ENCODE peak calls at places on chromosomes 12 and 14, in seven cellular contexts. One of them, this sample, is unnamed.

GRCh38 chr14:76235628-76236027 is 83.9 kb downstream of the GPATCH2L start:
- DNase-seq in HepG2: no peak
- DNase-seq in H1: no peak
- DNase-seq in K562: no peak
- DNase-seq in SK-N-SH: no peak
- DNase-seq in GM12878: no peak
- DNase-seq in HCT116: no peak
- DNase-seq in this sample: no peak

GRCh38 chr12:131105736-131106356 is 152.1 kb downstream of the ADGRD1 start:
- DNase-seq in SK-N-SH: no peak
- DNase-seq in HepG2: no peak
- DNase-seq in HCT116: no peak
- DNase-seq in GM12878: no peak
- DNase-seq in H1: no peak
- DNase-seq in K562: no peak
- DNase-seq in this sample: no peak

GRCh38 chr12:85310025-85310424 is 30.0 kb downstream of the ALX1 start:
- DNase-seq in HepG2: no peak
- DNase-seq in GM12878: no peak
- DNase-seq in SK-N-SH: no peak
- DNase-seq in H1: no peak
- DNase-seq in K562: no peak
- DNase-seq in HCT116: no peak
- DNase-seq in this sample: no peak

GRCh38 chr14:75044322-75044721 is 6.9 kb downstream of the MLH3 start:
- DNase-seq in K562: no peak
- DNase-seq in SK-N-SH: no peak
- DNase-seq in HCT116: no peak
- DNase-seq in HepG2: no peak
- DNase-seq in H1: no peak
- DNase-seq in GM12878: no peak
- DNase-seq in this sample: no peak

GRCh38 chr14:97379091-97379531 is 581.9 kb downstream of the VRK1 start:
- DNase-seq in H1: no peak
- DNase-seq in SK-N-SH: no peak
- DNase-seq in HepG2: no peak
- DNase-seq in HCT116: no peak
- DNase-seq in GM12878: no peak
- DNase-seq in K562: no peak
- DNase-seq in this sample: no peak

GRCh38 chr14:106875503-106875902 is 1349.1 kb downstream of the TMEM121 start:
- DNase-seq in H1: no peak
- DNase-seq in HepG2: no peak
- DNase-seq in GM12878: no peak
- DNase-seq in SK-N-SH: no peak
- DNase-seq in HCT116: no peak
- DNase-seq in K562: no peak
- DNase-seq in this sample: no peak

GRCh38 chr14:71539660-71540285 is 392.5 kb upstream of the RGS6 start:
- DNase-seq in HCT116: no peak
- DNase-seq in K562: no peak
- DNase-seq in GM12878: no peak
- DNase-seq in HepG2: no peak
- DNase-seq in SK-N-SH: peak; percentile 42
- DNase-seq in H1: no peak
- DNase-seq in this sample: no peak

GRCh38 chr12:100669922-100670321 is 96.4 kb downstream of the GAS2L3 start:
- DNase-seq in SK-N-SH: no peak
- DNase-seq in H1: no peak
- DNase-seq in HCT116: no peak
- DNase-seq in K562: no peak
- DNase-seq in GM12878: no peak
- DNase-seq in HepG2: no peak
- DNase-seq in this sample: no peak

GRCh38 chr12:98698603-98699463 is 53.7 kb downstream of the APAF1 start:
- DNase-seq in K562: peak; percentile 52
- DNase-seq in HCT116: peak; percentile 31
- DNase-seq in HepG2: peak; percentile 39
- DNase-seq in H1: peak; percentile 54
- DNase-seq in GM12878: peak; percentile 38
- DNase-seq in SK-N-SH: peak; percentile 65
- DNase-seq in this sample: peak; percentile 69

GRCh38 chr14:42710071-42710470 is 1103.4 kb downstream of the LRFN5 start:
- DNase-seq in K562: no peak
- DNase-seq in GM12878: no peak
- DNase-seq in H1: no peak
- DNase-seq in SK-N-SH: no peak
- DNase-seq in HCT116: no peak
- DNase-seq in HepG2: no peak
- DNase-seq in this sample: no peak

GRCh38 chr12:55743131-55743921 is 404 bp downstream of the GDF11 start:
- DNase-seq in HepG2: no peak
- DNase-seq in HCT116: no peak
- DNase-seq in H1: peak; percentile 64
- DNase-seq in SK-N-SH: peak; percentile 91
- DNase-seq in GM12878: no peak
- DNase-seq in K562: no peak
- DNase-seq in this sample: no peak

GRCh38 chr12:65682145-65682544 is 142.1 kb upstream of the HMGA2 start:
- DNase-seq in GM12878: no peak
- DNase-seq in K562: no peak
- DNase-seq in H1: no peak
- DNase-seq in SK-N-SH: no peak
- DNase-seq in HepG2: no peak
- DNase-seq in HCT116: no peak
- DNase-seq in this sample: no peak
- H3K4me3 ChIP-seq in GM12878: no peak overlapping the region
- H3K4me3 ChIP-seq in K562: no peak overlapping the region
- H3K4me3 ChIP-seq in H1: no peak overlapping the region
- H3K4me3 ChIP-seq in SK-N-SH: no peak overlapping the region
- H3K4me3 ChIP-seq in HepG2: no peak overlapping the region
- H3K4me3 ChIP-seq in HCT116: no peak overlapping the region
- H3K4me3 ChIP-seq in this sample: no peak overlapping the region

GRCh38 chr14:34018125-34018524 is 67.3 kb upstream of the EGLN3 start:
- DNase-seq in HepG2: no peak
- DNase-seq in H1: no peak
- DNase-seq in GM12878: no peak
- DNase-seq in SK-N-SH: no peak
- DNase-seq in K562: no peak
- DNase-seq in HCT116: no peak
- DNase-seq in this sample: no peak
- TF ChIP-seq YY1 in HepG2: no peak
- TF ChIP-seq YY1 in H1: no peak
- TF ChIP-seq YY1 in GM12878: no peak
- TF ChIP-seq YY1 in SK-N-SH: no peak
- TF ChIP-seq YY1 in K562: no peak
- TF ChIP-seq YY1 in HCT116: no peak
- TF ChIP-seq YY1 in this sample: no peak

GRCh38 chr14:24633353-24633752 is 637 bp downstream of the GZMB start:
- DNase-seq in HepG2: no peak
- DNase-seq in GM12878: no peak
- DNase-seq in H1: no peak
- DNase-seq in K562: no peak
- DNase-seq in SK-N-SH: no peak
- DNase-seq in HCT116: no peak
- DNase-seq in this sample: no peak

GRCh38 chr14:24632336-24632735 is 1.7 kb downstream of the GZMB start:
- DNase-seq in SK-N-SH: no peak
- DNase-seq in H1: no peak
- DNase-seq in HepG2: no peak
- DNase-seq in K562: no peak
- DNase-seq in GM12878: no peak
- DNase-seq in HCT116: no peak
- DNase-seq in this sample: no peak

GRCh38 chr14:24631749-24632335 is 2.1 kb downstream of the GZMB start:
- DNase-seq in SK-N-SH: no peak
- DNase-seq in H1: no peak
- DNase-seq in HepG2: no peak
- DNase-seq in GM12878: no peak
- DNase-seq in HCT116: no peak
- DNase-seq in K562: no peak
- DNase-seq in this sample: no peak

GRCh38 chr14:24632761-24633160 is 1.2 kb downstream of the GZMB start:
- DNase-seq in HCT116: no peak
- DNase-seq in GM12878: no peak
- DNase-seq in HepG2: peak; percentile 2
- DNase-seq in SK-N-SH: no peak
- DNase-seq in H1: no peak
- DNase-seq in K562: no peak
- DNase-seq in this sample: no peak

GRCh38 chr14:24634158-24634557 is at the start of gene GZMB:
- DNase-seq in SK-N-SH: no peak
- DNase-seq in HCT116: no peak
- DNase-seq in H1: no peak
- DNase-seq in HepG2: no peak
- DNase-seq in K562: no peak
- DNase-seq in GM12878: no peak
- DNase-seq in this sample: no peak
- H3K4me3 ChIP-seq in SK-N-SH: no peak within 1 kb of the TSS
- H3K4me3 ChIP-seq in HCT116: no peak within 1 kb of the TSS
- H3K4me3 ChIP-seq in H1: no peak within 1 kb of the TSS
- H3K4me3 ChIP-seq in HepG2: no peak within 1 kb of the TSS
- H3K4me3 ChIP-seq in K562: no peak within 1 kb of the TSS
- H3K4me3 ChIP-seq in GM12878: no peak within 1 kb of the TSS
- H3K4me3 ChIP-seq in this sample: no peak within 1 kb of the TSS

GRCh38 chr12:113135178-113136127 is at the start of gene RASAL1:
- DNase-seq in GM12878: no peak
- DNase-seq in K562: peak; percentile 85
- DNase-seq in SK-N-SH: peak; percentile 81
- DNase-seq in HepG2: peak; percentile 25
- DNase-seq in H1: peak; percentile 99
- DNase-seq in HCT116: peak; percentile 75
- DNase-seq in this sample: peak; percentile 76
- TF ChIP-seq YY1 in GM12878: no peak
- TF ChIP-seq YY1 in K562: peak; percentile 35
- TF ChIP-seq YY1 in SK-N-SH: no peak
- TF ChIP-seq YY1 in HepG2: no peak
- TF ChIP-seq YY1 in H1: no peak
- TF ChIP-seq YY1 in HCT116: no peak
- TF ChIP-seq YY1 in this sample: no peak

DNA sequence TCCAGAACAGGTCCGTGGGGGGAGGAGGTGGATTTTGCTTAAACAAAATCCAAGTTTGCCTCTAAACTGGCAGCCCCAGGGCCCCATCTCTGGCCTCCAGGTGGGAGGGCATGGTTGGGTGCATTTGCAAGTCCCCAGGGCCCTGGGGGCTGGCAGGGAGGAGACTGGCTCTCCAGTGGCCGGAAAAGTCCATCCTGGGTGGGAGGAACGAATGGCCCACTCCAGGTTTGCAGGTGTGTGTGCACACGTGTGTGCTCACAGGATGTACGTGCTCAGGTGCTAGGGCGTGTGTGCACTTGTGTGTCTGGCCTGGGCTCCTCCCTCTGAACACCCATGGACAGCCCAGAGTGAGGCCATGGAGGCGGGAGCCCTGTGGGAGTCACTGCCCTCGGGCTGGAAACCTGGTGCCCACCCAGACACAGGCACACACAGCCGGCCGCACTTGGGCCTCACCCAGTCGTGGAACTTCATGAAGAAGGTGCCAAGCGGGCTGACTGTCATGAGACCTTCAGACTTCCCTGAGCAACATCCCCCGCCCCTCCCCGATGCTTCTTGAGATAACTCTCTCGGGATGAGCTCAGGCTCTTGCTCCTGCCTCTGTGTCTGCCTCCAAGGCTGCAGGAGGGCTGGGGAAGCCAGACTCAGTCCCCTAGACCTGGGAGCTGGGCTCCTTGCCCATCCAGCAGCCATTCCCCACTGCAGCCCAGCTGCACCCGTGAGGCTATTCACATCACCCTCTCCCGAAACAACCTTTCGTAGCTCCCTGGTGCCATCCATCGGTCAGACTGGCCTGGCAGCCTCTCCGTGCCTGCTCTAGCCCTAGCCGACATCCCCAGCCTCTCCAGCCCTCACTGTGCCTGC is 9.4 kb downstream of the AHNAK2 start:
- DNase-seq in H1: no peak
- DNase-seq in GM12878: no peak
- DNase-seq in K562: no peak
- DNase-seq in HCT116: no peak
- DNase-seq in SK-N-SH: peak; percentile 51
- DNase-seq in HepG2: no peak
- DNase-seq in this sample: no peak
- H3K4me3 ChIP-seq in H1: no peak overlapping the region
- H3K4me3 ChIP-seq in GM12878: no peak overlapping the region
- H3K4me3 ChIP-seq in K562: no peak overlapping the region
- H3K4me3 ChIP-seq in HCT116: peak overlapping the region; percentile 68
- H3K4me3 ChIP-seq in SK-N-SH: no peak overlapping the region
- H3K4me3 ChIP-seq in HepG2: no peak overlapping the region
- H3K4me3 ChIP-seq in this sample: no peak overlapping the region

DNA sequence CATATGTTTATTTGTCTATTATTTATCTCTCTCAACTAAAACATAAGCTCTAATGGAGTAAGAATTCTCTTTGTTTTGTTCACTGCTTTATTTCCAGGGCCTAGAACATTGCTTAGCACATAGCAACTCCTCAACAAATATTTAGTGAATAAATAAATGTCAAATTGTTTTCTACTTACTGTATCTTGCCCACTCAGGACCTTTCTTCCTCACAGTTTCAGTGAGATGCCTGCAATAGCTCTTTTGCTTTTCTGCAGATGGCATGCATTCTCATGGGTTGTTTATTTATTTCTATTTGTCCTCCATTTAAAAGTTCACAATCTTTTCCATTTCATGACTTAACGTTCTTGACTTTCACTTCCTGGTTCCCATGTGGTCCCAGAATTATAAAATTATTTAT is 94.9 kb upstream of the TTC7B start:
- DNase-seq in HCT116: no peak
- DNase-seq in HepG2: no peak
- DNase-seq in H1: no peak
- DNase-seq in SK-N-SH: no peak
- DNase-seq in K562: no peak
- DNase-seq in GM12878: no peak
- DNase-seq in this sample: no peak
- TF ChIP-seq YY1 in HCT116: no peak
- TF ChIP-seq YY1 in HepG2: no peak
- TF ChIP-seq YY1 in H1: no peak
- TF ChIP-seq YY1 in SK-N-SH: no peak
- TF ChIP-seq YY1 in K562: no peak
- TF ChIP-seq YY1 in GM12878: no peak
- TF ChIP-seq YY1 in this sample: no peak

GRCh38 chr12:6278439-6279255 is 31.8 kb upstream of the PLEKHG6 start:
- DNase-seq in K562: peak; percentile 89
- DNase-seq in H1: peak; percentile 97
- DNase-seq in GM12878: no peak
- DNase-seq in HepG2: peak; percentile 69
- DNase-seq in HCT116: no peak
- DNase-seq in SK-N-SH: peak; percentile 98
- DNase-seq in this sample: no peak
- H3K4me3 ChIP-seq in K562: peak overlapping the region; percentile 40
- H3K4me3 ChIP-seq in H1: peak overlapping the region; percentile 34
- H3K4me3 ChIP-seq in GM12878: peak overlapping the region; percentile 52
- H3K4me3 ChIP-seq in HepG2: peak overlapping the region; percentile 52
- H3K4me3 ChIP-seq in HCT116: peak overlapping the region; percentile 37
- H3K4me3 ChIP-seq in SK-N-SH: peak overlapping the region; percentile 59
- H3K4me3 ChIP-seq in this sample: peak overlapping the region; percentile 48

This sample was measured in NT2/D1.